ENCODE peak calls at places on chromosomes 11 and 22, in seven cellular contexts. One of them, this sample, is unnamed. For H3K9me3, the result is how much of the 10 kb centered on the place peaks cover.

GRCh38 chr22:45817705-45818104 is 146.1 kb downstream of the ATXN10 start:
- DNase-seq in stomach: no peak
- DNase-seq in PC-3: no peak
- DNase-seq in effector memory CD4-positive, alpha-beta T cell: no peak
- DNase-seq in hepatocyte: no peak
- DNase-seq in transverse colon: no peak
- DNase-seq in H9: no peak
- DNase-seq in this sample: no peak

GRCh38 chr11:128532016-128532570 is 55.3 kb downstream of the ETS1 start:
- DNase-seq in stomach: peak
- DNase-seq in PC-3: no peak
- DNase-seq in effector memory CD4-positive, alpha-beta T cell: no peak
- DNase-seq in hepatocyte: no peak
- DNase-seq in transverse colon: no peak
- DNase-seq in H9: no peak
- DNase-seq in this sample: no peak

GRCh38 chr11:119194811-119195210 is 9.5 kb downstream of the NHERF4 start:
- DNase-seq in stomach: no peak
- DNase-seq in PC-3: no peak
- DNase-seq in effector memory CD4-positive, alpha-beta T cell: no peak
- DNase-seq in hepatocyte: no peak
- DNase-seq in transverse colon: no peak
- DNase-seq in H9: no peak
- DNase-seq in this sample: no peak

GRCh38 chr11:134278356-134278755 is 2.2 kb downstream of the GLB1L3 start:
- DNase-seq in stomach: no peak
- DNase-seq in PC-3: no peak
- DNase-seq in effector memory CD4-positive, alpha-beta T cell: no peak
- DNase-seq in hepatocyte: no peak
- DNase-seq in transverse colon: no peak
- DNase-seq in H9: no peak
- DNase-seq in this sample: no peak

GRCh38 chr22:28198692-28199091 is 279.6 kb upstream of the PITPNB start:
- DNase-seq in stomach: no peak
- DNase-seq in PC-3: no peak
- DNase-seq in effector memory CD4-positive, alpha-beta T cell: no peak
- DNase-seq in hepatocyte: no peak
- DNase-seq in transverse colon: no peak
- DNase-seq in H9: no peak
- DNase-seq in this sample: no peak

GRCh38 chr11:133052537-133052936 is 479.8 kb downstream of the OPCML start:
- DNase-seq in stomach: no peak
- DNase-seq in PC-3: no peak
- DNase-seq in effector memory CD4-positive, alpha-beta T cell: no peak
- DNase-seq in hepatocyte: no peak
- DNase-seq in transverse colon: no peak
- DNase-seq in H9: no peak
- DNase-seq in this sample: no peak

GRCh38 chr22:48575567-48576332 is 1251.9 kb downstream of the BRD1 start:
- DNase-seq in stomach: no peak
- DNase-seq in PC-3: no peak
- DNase-seq in effector memory CD4-positive, alpha-beta T cell: no peak
- DNase-seq in hepatocyte: peak
- DNase-seq in transverse colon: no peak
- DNase-seq in H9: no peak
- DNase-seq in this sample: no peak

GRCh38 chr11:131571571-131571970 is 201.2 kb downstream of the NTM start:
- DNase-seq in stomach: no peak
- DNase-seq in PC-3: no peak
- DNase-seq in effector memory CD4-positive, alpha-beta T cell: no peak
- DNase-seq in hepatocyte: no peak
- DNase-seq in transverse colon: no peak
- DNase-seq in H9: no peak
- DNase-seq in this sample: no peak

GRCh38 chr11:93543292-93543977 is at the start of gene SMCO4:
- DNase-seq in stomach: peak
- DNase-seq in PC-3: peak
- DNase-seq in effector memory CD4-positive, alpha-beta T cell: peak
- DNase-seq in hepatocyte: peak
- DNase-seq in transverse colon: peak
- DNase-seq in H9: peak
- DNase-seq in this sample: peak

GRCh38 chr11:110447897-110448522 is 18.3 kb downstream of the FDX1 start:
- DNase-seq in stomach: no peak
- DNase-seq in PC-3: peak
- DNase-seq in effector memory CD4-positive, alpha-beta T cell: no peak
- DNase-seq in hepatocyte: no peak
- DNase-seq in transverse colon: no peak
- DNase-seq in H9: no peak
- DNase-seq in this sample: no peak

GRCh38 chr11:36186797-36187196 is 102.4 kb downstream of the COMMD9 start:
- DNase-seq in stomach: no peak
- DNase-seq in PC-3: no peak
- DNase-seq in effector memory CD4-positive, alpha-beta T cell: no peak
- DNase-seq in hepatocyte: no peak
- DNase-seq in transverse colon: no peak
- DNase-seq in H9: no peak
- DNase-seq in this sample: no peak

GRCh38 chr11:13216019-13217006 is 61.3 kb upstream of the BMAL1 start:
- DNase-seq in stomach: no peak
- DNase-seq in PC-3: peak
- DNase-seq in effector memory CD4-positive, alpha-beta T cell: peak
- DNase-seq in hepatocyte: peak
- DNase-seq in transverse colon: no peak
- DNase-seq in H9: peak
- DNase-seq in this sample: peak

GRCh38 chr11:66176650-66177049 is 91.8 kb upstream of the RAB1B start:
- DNase-seq in stomach: no peak
- DNase-seq in PC-3: peak
- DNase-seq in effector memory CD4-positive, alpha-beta T cell: no peak
- DNase-seq in hepatocyte: no peak
- DNase-seq in transverse colon: no peak
- DNase-seq in H9: no peak
- DNase-seq in this sample: no peak

GRCh38 chr11:18790820-18791174 is 801 bp downstream of the PTPN5 start:
- DNase-seq in stomach: no peak
- DNase-seq in PC-3: no peak
- DNase-seq in effector memory CD4-positive, alpha-beta T cell: no peak
- DNase-seq in hepatocyte: no peak
- DNase-seq in transverse colon: no peak
- DNase-seq in H9: peak
- DNase-seq in this sample: no peak

GRCh38 chr11:12275818-12276217 is 101.6 kb upstream of the PARVA start:
- DNase-seq in stomach: no peak
- DNase-seq in PC-3: no peak
- DNase-seq in effector memory CD4-positive, alpha-beta T cell: no peak
- DNase-seq in hepatocyte: no peak
- DNase-seq in transverse colon: no peak
- DNase-seq in H9: peak
- DNase-seq in this sample: peak

GRCh38 chr11:2782769-2783168 is 83.0 kb upstream of the KCNQ1OT1 start:
- DNase-seq in stomach: no peak
- DNase-seq in PC-3: no peak
- DNase-seq in effector memory CD4-positive, alpha-beta T cell: no peak
- DNase-seq in hepatocyte: no peak
- DNase-seq in transverse colon: no peak
- DNase-seq in H9: no peak
- DNase-seq in this sample: no peak
- H3K27ac ChIP-seq in stomach: no peak
- H3K27ac ChIP-seq in PC-3: no peak
- H3K27ac ChIP-seq in effector memory CD4-positive, alpha-beta T cell: no peak
- H3K27ac ChIP-seq in hepatocyte: no peak
- H3K27ac ChIP-seq in transverse colon: no peak
- H3K27ac ChIP-seq in H9: no peak
- H3K27ac ChIP-seq in this sample: no peak

GRCh38 chr22:47236718-47237117 is 474.3 kb downstream of the TBC1D22A start:
- DNase-seq in stomach: no peak
- DNase-seq in PC-3: no peak
- DNase-seq in effector memory CD4-positive, alpha-beta T cell: no peak
- DNase-seq in hepatocyte: no peak
- DNase-seq in transverse colon: no peak
- DNase-seq in H9: no peak
- DNase-seq in this sample: no peak

GRCh38 chr22:47232753-47233152 is 470.3 kb downstream of the TBC1D22A start:
- DNase-seq in stomach: no peak
- DNase-seq in PC-3: no peak
- DNase-seq in effector memory CD4-positive, alpha-beta T cell: no peak
- DNase-seq in hepatocyte: no peak
- DNase-seq in transverse colon: no peak
- DNase-seq in H9: no peak
- DNase-seq in this sample: no peak

GRCh38 chr22:47231759-47232158 is 469.3 kb downstream of the TBC1D22A start:
- DNase-seq in stomach: no peak
- DNase-seq in PC-3: no peak
- DNase-seq in effector memory CD4-positive, alpha-beta T cell: no peak
- DNase-seq in hepatocyte: no peak
- DNase-seq in transverse colon: no peak
- DNase-seq in H9: no peak
- DNase-seq in this sample: no peak

GRCh38 chr22:47232197-47232596 is 469.7 kb downstream of the TBC1D22A start:
- DNase-seq in stomach: no peak
- DNase-seq in PC-3: no peak
- DNase-seq in effector memory CD4-positive, alpha-beta T cell: no peak
- DNase-seq in hepatocyte: no peak
- DNase-seq in transverse colon: no peak
- DNase-seq in H9: no peak
- DNase-seq in this sample: no peak

DNA sequence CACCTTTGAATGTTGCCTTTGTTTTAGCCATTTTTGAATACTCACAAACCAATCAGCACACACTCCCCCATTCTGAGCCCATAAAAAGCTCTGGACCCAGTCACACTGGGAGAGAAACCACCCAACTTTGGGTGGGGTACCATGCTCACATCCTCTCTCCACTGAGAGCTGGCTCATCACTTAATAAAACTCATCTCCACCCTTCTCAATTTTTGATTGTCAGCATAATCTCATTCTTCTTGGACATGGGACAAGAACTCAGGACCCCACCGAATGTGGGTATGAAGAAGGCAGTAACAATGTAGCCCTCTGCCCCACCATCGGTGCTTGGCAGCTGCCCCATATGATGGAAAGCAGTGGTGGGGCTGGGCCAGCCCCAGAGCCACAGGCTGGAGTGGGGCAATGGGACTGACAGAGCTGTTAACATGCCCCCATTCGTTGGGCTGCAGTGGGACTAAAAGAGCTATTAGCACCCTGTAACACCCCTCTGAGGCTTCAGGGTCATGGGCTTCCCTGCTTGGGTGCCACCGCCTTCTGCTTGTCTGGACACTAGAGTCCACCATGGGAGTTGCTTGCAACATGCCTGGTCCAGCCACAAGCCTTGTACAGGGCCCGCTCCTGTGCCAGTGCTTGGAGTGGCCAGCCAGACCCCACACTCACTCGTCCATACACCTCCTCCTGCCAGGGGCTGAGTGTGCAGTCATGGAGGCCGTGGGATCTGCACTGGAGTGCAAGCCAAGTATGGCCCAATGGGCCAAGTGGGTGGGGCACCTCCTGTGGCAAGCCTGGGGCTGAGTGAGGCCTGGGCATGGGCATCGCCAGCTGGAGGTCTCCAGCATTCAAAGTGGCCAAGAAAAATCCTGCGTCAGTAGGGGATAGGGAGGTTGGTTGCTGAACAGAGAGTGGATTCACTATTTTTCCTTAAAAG is 471.1 kb downstream of the TBC1D22A start:
- DNase-seq in stomach: no peak
- DNase-seq in PC-3: no peak
- DNase-seq in effector memory CD4-positive, alpha-beta T cell: no peak
- DNase-seq in hepatocyte: no peak
- DNase-seq in transverse colon: no peak
- DNase-seq in H9: no peak
- DNase-seq in this sample: no peak
- H3K9me3 ChIP-seq in stomach: under half
- H3K9me3 ChIP-seq in PC-3: under half
- H3K9me3 ChIP-seq in effector memory CD4-positive, alpha-beta T cell: under half
- H3K9me3 ChIP-seq in hepatocyte: under half
- H3K9me3 ChIP-seq in transverse colon: under half
- H3K9me3 ChIP-seq in H9: half or more
- H3K9me3 ChIP-seq in this sample: under half

GRCh38 chr22:36770946-36771340 is 5.0 kb downstream of the IFT27 start:
- DNase-seq in stomach: no peak
- DNase-seq in PC-3: no peak
- DNase-seq in effector memory CD4-positive, alpha-beta T cell: no peak
- DNase-seq in hepatocyte: no peak
- DNase-seq in transverse colon: no peak
- DNase-seq in H9: no peak
- DNase-seq in this sample: no peak
- H3K27ac ChIP-seq in stomach: no peak
- H3K27ac ChIP-seq in PC-3: no peak
- H3K27ac ChIP-seq in effector memory CD4-positive, alpha-beta T cell: no peak
- H3K27ac ChIP-seq in hepatocyte: no peak
- H3K27ac ChIP-seq in transverse colon: no peak
- H3K27ac ChIP-seq in H9: no peak
- H3K27ac ChIP-seq in this sample: no peak

GRCh38 chr11:99814021-99814420 is 793.3 kb downstream of the CNTN5 start:
- DNase-seq in stomach: no peak
- DNase-seq in PC-3: no peak
- DNase-seq in effector memory CD4-positive, alpha-beta T cell: no peak
- DNase-seq in hepatocyte: no peak
- DNase-seq in transverse colon: no peak
- DNase-seq in H9: no peak
- DNase-seq in this sample: no peak
- H3K9me3 ChIP-seq in stomach: under half
- H3K9me3 ChIP-seq in PC-3: under half
- H3K9me3 ChIP-seq in effector memory CD4-positive, alpha-beta T cell: under half
- H3K9me3 ChIP-seq in hepatocyte: under half
- H3K9me3 ChIP-seq in transverse colon: under half
- H3K9me3 ChIP-seq in H9: under half
- H3K9me3 ChIP-seq in this sample: under half

DNA sequence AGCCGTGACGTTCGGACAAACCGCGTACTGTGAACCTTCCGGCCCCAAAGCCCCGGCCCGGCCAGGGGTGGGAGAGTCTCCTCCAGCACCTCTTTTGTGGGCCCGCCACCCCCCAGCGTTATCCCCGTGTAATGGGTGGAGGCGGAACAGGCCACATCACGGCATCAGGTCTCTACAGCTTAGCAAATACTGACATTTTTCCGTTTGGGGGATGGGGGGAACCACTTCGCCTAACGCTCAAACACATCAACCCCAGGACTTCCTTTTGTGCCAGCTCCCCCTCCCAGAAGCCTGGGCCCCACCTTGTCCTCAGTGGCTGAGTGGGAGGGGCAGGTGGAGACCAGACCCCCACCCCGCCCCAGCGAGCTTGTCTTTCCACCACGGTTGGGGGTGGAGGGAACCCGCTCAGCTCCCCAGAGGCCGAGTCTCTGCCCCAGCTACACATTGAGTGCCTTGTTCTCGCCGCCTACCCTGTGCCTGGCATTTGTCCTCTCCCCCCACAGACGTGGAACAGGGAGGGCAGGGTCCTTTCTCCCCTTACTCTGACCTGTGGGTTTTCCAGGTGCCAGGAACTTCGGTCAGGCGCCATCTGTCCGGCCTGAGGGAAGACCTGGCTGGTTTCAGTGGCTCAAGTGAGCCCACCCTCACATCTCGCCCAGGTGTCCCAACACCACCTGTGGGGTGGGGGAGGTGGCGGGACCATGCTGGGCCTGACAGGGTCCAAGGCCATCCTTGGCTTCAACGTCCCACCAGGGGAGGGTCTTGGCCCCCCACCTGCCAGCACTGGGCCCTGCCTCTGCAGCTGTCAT is 29.6 kb downstream of the SBF1 start:
- DNase-seq in stomach: peak
- DNase-seq in PC-3: no peak
- DNase-seq in effector memory CD4-positive, alpha-beta T cell: no peak
- DNase-seq in hepatocyte: no peak
- DNase-seq in transverse colon: no peak
- DNase-seq in H9: no peak
- DNase-seq in this sample: no peak
- H3K27ac ChIP-seq in stomach: peak
- H3K27ac ChIP-seq in PC-3: no peak
- H3K27ac ChIP-seq in effector memory CD4-positive, alpha-beta T cell: peak
- H3K27ac ChIP-seq in hepatocyte: no peak
- H3K27ac ChIP-seq in transverse colon: no peak
- H3K27ac ChIP-seq in H9: no peak
- H3K27ac ChIP-seq in this sample: no peak